ENCODE peak calls at places on chromosomes 7 and 10, in five cellular contexts. B is cardiac muscle cell, N is activated B cell treated with CpG ODN at 0.5 μM for 24 hours, A is PC-9, E is glutamatergic neuron. H is an unnamed sample.

GRCh38 chr10:50409965-50410811 is 158.9 kb upstream of the ASAH2 start:
- DNase-seq in B (no peak), N (no peak), A (peak; percentile 42), E (no peak), H (no peak)

GRCh38 chr7:1257221-1257620 is 24.5 kb downstream of the UNCX start:
- DNase-seq in B (no peak), N (no peak), A (no peak), E (no peak), H (no peak)

GRCh38 chr7:631291-631711 is 95.2 kb upstream of the DNAAF5 start:
- DNase-seq in B (no peak), N (no peak), A (no peak), E (no peak), H (no peak)

GRCh38 chr10:5443429-5443828 is 31.1 kb downstream of the NET1 start:
- DNase-seq in B (no peak), N (no peak), A (no peak), E (no peak), H (no peak)

GRCh38 chr10:78149193-78149592 is 115.5 kb downstream of the RPS24 start:
- DNase-seq in B (no peak), N (no peak), A (peak; percentile 44), E (no peak), H (no peak)

GRCh38 chr7:37385787-37386186 is 62.9 kb downstream of the ELMO1 start:
- DNase-seq in B (no peak), N (no peak), A (no peak), E (no peak), H (no peak)

GRCh38 chr7:149422914-149423285 is 38.0 kb downstream of the ZNF777 start:
- DNase-seq in B (no peak), N (peak; percentile 53), A (no peak), E (no peak), H (no peak)

GRCh38 chr10:75062191-75062849 is 49.1 kb upstream of the SAMD8 start:
- DNase-seq in B (no peak), N (no peak), A (no peak), E (no peak), H (no peak)

GRCh38 chr7:116494472-116494871 is 5.1 kb upstream of the CAV2 start:
- DNase-seq in B (no peak), N (no peak), A (no peak), E (no peak), H (no peak)

GRCh38 chr10:47421057-47421952 is 37.2 kb upstream of the ZNF488 start:
- DNase-seq in B (no peak), N (no peak), A (peak; percentile 95), E (no peak), H (no peak)

GRCh38 chr10:7409732-7410168 is 1.1 kb downstream of the SFMBT2 start:
- DNase-seq in B (no peak), N (no peak), A (no peak), E (peak; percentile 30), H (no peak)

GRCh38 chr10:58712982-58713381 is 200.3 kb downstream of the BICC1 start:
- DNase-seq in B (no peak), N (no peak), A (no peak), E (no peak), H (no peak)

GRCh38 chr7:80232969-80233724 is 98.5 kb downstream of the GNAI1 start:
- DNase-seq in B (no peak), N (no peak), A (no peak), E (no peak), H (no peak)

GRCh38 chr7:97751566-97751965 is 19.7 kb downstream of the TAC1 start:
- DNase-seq in B (no peak), N (no peak), A (no peak), E (no peak), H (no peak)

GRCh38 chr7:116782177-116782711 is 80.1 kb upstream of the CAPZA2 start:
- DNase-seq in B (no peak), N (no peak), A (peak; percentile 90), E (no peak), H (no peak)

GRCh38 chr7:2042650-2043049 is 190.1 kb downstream of the MAD1L1 start:
- DNase-seq in B (no peak), N (no peak), A (no peak), E (no peak), H (no peak)

GRCh38 chr7:87029078-87029477 is 30.4 kb downstream of the ELAPOR2 start:
- DNase-seq in B (no peak), N (no peak), A (no peak), E (no peak), H (no peak)

GRCh38 chr7:90824386-90825307 is 228.5 kb downstream of the CDK14 start:
- DNase-seq in B (no peak), N (no peak), A (no peak), E (no peak), H (no peak)

GRCh38 chr7:117872565-117873055 is 631 bp downstream of the CTTNBP2 start:
- DNase-seq in B (peak; percentile 64), N (no peak), A (no peak), E (peak; percentile 54), H (no peak)

GRCh38 chr10:88672041-88672440 is 7.8 kb downstream of the LIPF start:
- DNase-seq in B (no peak), N (no peak), A (no peak), E (no peak), H (no peak)

GRCh38 chr7:26083113-26083512 is 68.9 kb upstream of the NFE2L3 start:
- DNase-seq in B (no peak), N (no peak), A (peak; percentile 100), E (no peak), H (no peak)

GRCh38 chr10:43427166-43427825 is 9.6 kb upstream of the ZNF487 start:
- DNase-seq in B (no peak), N (no peak), A (no peak), E (no peak), H (no peak)

GRCh38 chr10:78851652-78852051 is 217.1 kb upstream of the ZMIZ1 start:
- DNase-seq in B (no peak), N (no peak), A (no peak), E (peak; percentile 66), H (no peak)

GRCh38 chr7:141072548-141073172 is 1.2 kb upstream of the TMEM178B start:
- DNase-seq in B (peak; percentile 41), N (no peak), A (no peak), E (peak; percentile 76), H (peak; percentile 21)

GRCh38 chr7:94067506-94067905 is 63.4 kb upstream of the BET1 start:
- DNase-seq in B (no peak), N (no peak), A (no peak), E (no peak), H (no peak)

GRCh38 chr10:695396-695795 is 5.9 kb upstream of the DIP2C start:
- DNase-seq in B (no peak), N (no peak), A (no peak), E (no peak), H (no peak)

GRCh38 chr10:703118-703517 is 13.7 kb upstream of the DIP2C start:
- DNase-seq in B (no peak), N (no peak), A (no peak), E (no peak), H (no peak)

GRCh38 chr10:692682-693351 is 3.3 kb upstream of the DIP2C start:
- DNase-seq in B (no peak), N (no peak), A (no peak), E (no peak), H (no peak)

GRCh38 chr10:693506-693905 is 4.0 kb upstream of the DIP2C start:
- DNase-seq in B (no peak), N (no peak), A (no peak), E (no peak), H (no peak)

DNA sequence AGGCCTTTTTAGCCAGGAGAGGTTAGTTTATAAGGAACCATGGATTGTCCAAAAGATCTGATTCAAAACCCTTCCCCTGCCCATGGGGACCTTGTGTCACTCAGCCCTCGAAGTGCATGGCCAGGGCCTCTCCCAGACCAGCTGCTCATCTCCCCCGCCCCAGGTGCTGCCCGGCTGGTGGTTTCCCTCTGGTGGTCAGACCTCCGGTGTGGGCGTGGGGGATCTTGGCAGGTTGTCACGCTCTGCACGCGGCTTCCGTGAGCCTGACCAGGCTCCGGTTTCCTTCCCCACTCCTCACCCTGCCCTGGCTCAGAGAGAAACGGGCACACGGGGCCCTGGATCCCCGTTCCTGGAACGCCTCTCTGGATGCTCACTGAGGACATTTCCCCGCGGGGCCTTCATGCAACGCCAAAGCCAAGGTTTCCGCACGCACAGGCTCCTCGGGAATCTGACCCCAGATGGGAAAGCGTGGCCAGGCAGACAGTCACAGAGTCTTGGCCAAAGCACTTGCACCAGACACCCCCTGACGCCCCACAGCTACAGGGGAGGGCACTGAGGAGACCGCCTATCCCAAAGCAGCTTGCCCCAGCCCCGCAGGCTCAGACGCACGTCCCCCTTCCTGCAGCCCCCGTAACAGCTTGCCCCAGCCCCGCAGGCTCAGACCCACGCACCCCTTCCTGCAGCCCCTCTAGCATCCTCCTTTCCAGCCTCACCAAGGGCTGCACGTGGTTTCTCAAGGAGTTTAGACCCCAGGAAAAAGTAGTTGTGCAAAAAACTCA is 7.8 kb upstream of the DIP2C start:
- DNase-seq in B (no peak), N (no peak), A (no peak), E (peak; percentile 48), H (no peak)
- TF ChIP-seq CTCF in B (no peak), N (no peak), A (no peak), E (no peak), H (no peak)

GRCh38 chr7:147432068-147432467 is 1158.5 kb upstream of the C7orf33 start:
- DNase-seq in B (peak; percentile 54), N (no peak), A (no peak), E (no peak), H (no peak)
- TF ChIP-seq CTCF in B (peak; percentile 54), N (no peak), A (no peak), E (peak; percentile 19), H (peak; percentile 15)

DNA sequence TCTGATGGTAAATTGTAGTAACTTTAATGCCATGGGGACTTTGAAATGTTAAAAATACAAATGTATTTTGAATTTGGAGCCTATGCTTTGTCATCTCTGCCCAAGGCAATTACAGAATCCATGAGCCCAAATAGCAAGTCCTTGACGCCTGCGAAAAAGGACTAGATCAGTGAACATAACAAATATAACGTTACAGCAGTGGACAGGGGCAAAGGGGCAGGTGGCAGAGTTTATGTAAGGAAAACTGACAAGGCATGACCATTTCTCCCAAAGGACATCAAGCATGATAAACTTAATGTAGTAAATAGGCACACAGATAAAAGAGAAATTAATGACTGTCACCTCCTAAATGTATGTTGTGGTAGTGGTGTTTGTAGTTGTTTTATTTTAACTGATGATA is 297.1 kb downstream of the LRRTM3 start:
- DNase-seq in B (no peak), N (no peak), A (no peak), E (no peak), H (no peak)
- TF ChIP-seq CTCF in B (no peak), N (no peak), A (no peak), E (no peak), H (no peak)

DNA sequence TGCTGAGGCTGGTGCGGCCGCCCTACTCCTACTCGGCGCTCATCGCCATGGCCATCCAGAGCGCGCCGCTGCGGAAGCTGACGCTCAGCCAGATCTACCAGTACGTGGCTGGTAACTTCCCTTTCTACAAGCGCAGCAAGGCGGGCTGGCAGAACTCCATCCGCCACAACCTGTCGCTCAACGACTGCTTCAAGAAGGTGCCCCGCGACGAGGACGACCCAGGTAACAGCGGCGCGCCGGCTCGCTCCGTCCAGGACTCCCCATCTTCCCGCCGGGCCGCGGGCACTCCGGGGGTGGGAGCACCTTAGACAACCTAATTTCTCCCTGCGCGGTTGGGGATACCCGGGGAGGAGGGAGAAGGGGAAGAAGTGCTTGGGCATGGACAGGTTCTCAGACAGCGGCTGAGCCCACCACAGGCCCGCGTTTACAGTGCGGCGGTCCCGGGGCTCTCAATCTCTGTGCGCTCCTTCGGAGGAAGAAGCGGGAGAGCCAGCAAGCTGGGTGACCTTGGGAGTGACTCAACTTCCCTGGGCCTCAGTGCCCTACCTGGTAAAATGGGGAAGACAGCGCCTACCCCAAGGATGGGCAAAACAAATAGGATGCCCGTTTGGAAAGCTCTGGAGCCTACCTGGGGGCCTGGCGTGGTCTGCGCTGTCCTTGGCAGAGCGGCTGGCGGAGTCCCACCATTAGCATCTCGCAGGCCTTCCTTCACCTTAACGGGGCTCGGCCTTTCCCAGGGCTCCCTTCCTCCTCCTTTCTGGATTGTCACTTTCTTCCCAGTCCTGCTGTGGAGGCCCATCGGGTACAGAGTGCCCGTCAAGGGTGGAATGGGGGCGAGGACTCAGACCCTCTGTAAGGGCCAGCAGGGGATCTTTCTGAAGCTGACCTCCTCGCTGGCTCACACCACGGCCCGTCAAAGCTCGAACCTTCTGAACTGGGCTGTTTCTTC is 852 bp downstream of the FOXI2 start:
- DNase-seq in B (no peak), N (no peak), A (no peak), E (no peak), H (no peak)
- TF ChIP-seq CTCF in B (no peak), N (no peak), A (no peak), E (no peak), H (no peak)